ENCODE peak calls at places on chromosomes 4 and X, in four cellular contexts. One of them, this sample, is unnamed.

GRCh38 chr4:184851200-184851541 is 25.4 kb upstream of the ACSL1 start:
- DNase-seq in mammary epithelial cell: peak; percentile 9
- DNase-seq in SJSA1: no peak
- DNase-seq in cardiac muscle cell: no peak
- DNase-seq in this sample: peak; percentile 27

GRCh38 chr4:41394362-41394960 is 137.7 kb downstream of the UCHL1 start:
- DNase-seq in SJSA1: no peak
- DNase-seq in mammary epithelial cell: no peak
- DNase-seq in cardiac muscle cell: no peak
- DNase-seq in this sample: no peak

GRCh38 chr4:156252300-156253016 is 298.8 kb upstream of the CTSO start:
- DNase-seq in SJSA1: no peak
- DNase-seq in cardiac muscle cell: no peak
- DNase-seq in mammary epithelial cell: no peak
- DNase-seq in this sample: no peak

GRCh38 chr4:138090145-138090917 is 151.8 kb downstream of the SLC7A11 start:
- DNase-seq in cardiac muscle cell: peak; percentile 77
- DNase-seq in mammary epithelial cell: peak; percentile 75
- DNase-seq in SJSA1: peak; percentile 81
- DNase-seq in this sample: peak; percentile 71

GRCh38 chr4:89404530-89404929 is 96.9 kb upstream of the GPRIN3 start:
- DNase-seq in cardiac muscle cell: no peak
- DNase-seq in mammary epithelial cell: no peak
- DNase-seq in SJSA1: no peak
- DNase-seq in this sample: no peak

GRCh38 chrX:9927638-9928037 is 39.5 kb upstream of the CLDN34 start:
- DNase-seq in cardiac muscle cell: no peak
- DNase-seq in SJSA1: no peak
- DNase-seq in mammary epithelial cell: no peak
- DNase-seq in this sample: no peak

GRCh38 chr4:99029852-99030251 is 34.3 kb downstream of the METAP1 start:
- DNase-seq in cardiac muscle cell: no peak
- DNase-seq in SJSA1: no peak
- DNase-seq in mammary epithelial cell: no peak
- DNase-seq in this sample: no peak

GRCh38 chr4:149113804-149114430 is 671.7 kb upstream of the NR3C2 start:
- DNase-seq in cardiac muscle cell: no peak
- DNase-seq in mammary epithelial cell: peak; percentile 28
- DNase-seq in SJSA1: peak; percentile 77
- DNase-seq in this sample: no peak

GRCh38 chr4:100299441-100299840 is 109.2 kb upstream of the DDIT4L start:
- DNase-seq in mammary epithelial cell: peak; percentile 6
- DNase-seq in cardiac muscle cell: no peak
- DNase-seq in SJSA1: no peak
- DNase-seq in this sample: no peak

GRCh38 chr4:120692964-120693363 is 229.6 kb downstream of the PRDM5 start:
- DNase-seq in SJSA1: peak; percentile 33
- DNase-seq in mammary epithelial cell: peak; percentile 90
- DNase-seq in cardiac muscle cell: no peak
- DNase-seq in this sample: no peak

GRCh38 chrX:107747596-107748161 is 27.9 kb downstream of the TSC22D3 start:
- DNase-seq in cardiac muscle cell: peak; percentile 65
- DNase-seq in mammary epithelial cell: peak; percentile 73
- DNase-seq in SJSA1: peak; percentile 35
- DNase-seq in this sample: no peak

GRCh38 chr4:74632634-74633033 is 161.7 kb downstream of the BTC start:
- DNase-seq in SJSA1: peak; percentile 26
- DNase-seq in mammary epithelial cell: peak; percentile 99
- DNase-seq in cardiac muscle cell: no peak
- DNase-seq in this sample: peak; percentile 17

GRCh38 chrX:67781132-67781531 is 237.3 kb downstream of the AR start:
- DNase-seq in mammary epithelial cell: no peak
- DNase-seq in cardiac muscle cell: no peak
- DNase-seq in SJSA1: no peak
- DNase-seq in this sample: no peak

GRCh38 chr4:107666134-107666533 is 53.9 kb downstream of the PAPSS1 start:
- DNase-seq in SJSA1: peak; percentile 58
- DNase-seq in mammary epithelial cell: no peak
- DNase-seq in cardiac muscle cell: no peak
- DNase-seq in this sample: no peak

GRCh38 chrX:4240541-4241194 is 527.2 kb upstream of the PRKX start:
- DNase-seq in SJSA1: no peak
- DNase-seq in cardiac muscle cell: no peak
- DNase-seq in mammary epithelial cell: no peak
- DNase-seq in this sample: no peak

GRCh38 chr4:121711263-121712000 is 14.7 kb upstream of the ANXA5 start:
- DNase-seq in cardiac muscle cell: peak; percentile 72
- DNase-seq in SJSA1: peak; percentile 97
- DNase-seq in mammary epithelial cell: peak; percentile 87
- DNase-seq in this sample: peak; percentile 86

GRCh38 chr4:24394041-24394440 is 190.3 kb downstream of the DHX15 start:
- DNase-seq in SJSA1: no peak
- DNase-seq in mammary epithelial cell: no peak
- DNase-seq in cardiac muscle cell: no peak
- DNase-seq in this sample: no peak

GRCh38 chr4:146639414-146639814 is 721 bp downstream of the POU4F2 start:
- DNase-seq in SJSA1: no peak
- DNase-seq in cardiac muscle cell: no peak
- DNase-seq in mammary epithelial cell: no peak
- DNase-seq in this sample: no peak

GRCh38 chr4:119209077-119209476 is 3.4 kb upstream of the USP53 start:
- DNase-seq in mammary epithelial cell: peak; percentile 98
- DNase-seq in cardiac muscle cell: no peak
- DNase-seq in SJSA1: peak; percentile 86
- DNase-seq in this sample: no peak

GRCh38 chrX:264634-265455 is 16.3 kb upstream of the PLCXD1 start:
- DNase-seq in SJSA1: no peak
- DNase-seq in cardiac muscle cell: no peak
- DNase-seq in mammary epithelial cell: no peak
- DNase-seq in this sample: no peak

GRCh38 chr4:108116423-108117168 is 52.1 kb downstream of the LEF1 start:
- DNase-seq in mammary epithelial cell: no peak
- DNase-seq in cardiac muscle cell: no peak
- DNase-seq in SJSA1: no peak
- DNase-seq in this sample: no peak

GRCh38 chrX:4265036-4265435 is 551.6 kb upstream of the PRKX start:
- DNase-seq in mammary epithelial cell: no peak
- DNase-seq in SJSA1: no peak
- DNase-seq in cardiac muscle cell: no peak
- DNase-seq in this sample: no peak

GRCh38 chr4:136025540-136025939 is 1506.8 kb downstream of the PCDH18 start:
- DNase-seq in mammary epithelial cell: no peak
- DNase-seq in cardiac muscle cell: no peak
- DNase-seq in SJSA1: no peak
- DNase-seq in this sample: no peak

GRCh38 chr4:73620115-73620792 is at the start of gene RASSF6:
- DNase-seq in SJSA1: no peak
- DNase-seq in mammary epithelial cell: peak; percentile 91
- DNase-seq in cardiac muscle cell: peak; percentile 54
- DNase-seq in this sample: no peak

GRCh38 chrX:46203115-46203514 is 342.1 kb downstream of the ZNF674 start:
- DNase-seq in SJSA1: no peak
- DNase-seq in mammary epithelial cell: no peak
- DNase-seq in cardiac muscle cell: no peak
- DNase-seq in this sample: peak; percentile 13

GRCh38 chr4:101199507-101200285 is 147.6 kb downstream of the PPP3CA start:
- DNase-seq in SJSA1: no peak
- DNase-seq in mammary epithelial cell: peak; percentile 20
- DNase-seq in cardiac muscle cell: peak; percentile 27
- DNase-seq in this sample: no peak

GRCh38 chr4:54473077-54473545 is 184.6 kb upstream of the KIT start:
- DNase-seq in SJSA1: no peak
- DNase-seq in mammary epithelial cell: peak; percentile 32
- DNase-seq in cardiac muscle cell: no peak
- DNase-seq in this sample: no peak

GRCh38 chr4:146442801-146443200 is 78.9 kb downstream of the SLC10A7 start:
- DNase-seq in cardiac muscle cell: no peak
- DNase-seq in SJSA1: peak; percentile 65
- DNase-seq in mammary epithelial cell: peak; percentile 26
- DNase-seq in this sample: no peak

GRCh38 chr4:185227713-185228278 is 18.4 kb downstream of the SNX25 start:
- DNase-seq in cardiac muscle cell: no peak
- DNase-seq in SJSA1: no peak
- DNase-seq in mammary epithelial cell: no peak
- DNase-seq in this sample: no peak

GRCh38 chr4:53175640-53176039 is 190.2 kb downstream of the SCFD2 start:
- DNase-seq in mammary epithelial cell: no peak
- DNase-seq in cardiac muscle cell: no peak
- DNase-seq in SJSA1: no peak
- DNase-seq in this sample: no peak

GRCh38 chrX:38052096-38052495 is 45.7 kb downstream of the SYTL5 start:
- DNase-seq in cardiac muscle cell: no peak
- DNase-seq in SJSA1: peak; percentile 68
- DNase-seq in mammary epithelial cell: peak; percentile 86
- DNase-seq in this sample: no peak

GRCh38 chrX:12978205-12979010 is 3.5 kb downstream of the TMSB4X start:
- DNase-seq in SJSA1: peak; percentile 68
- DNase-seq in mammary epithelial cell: peak; percentile 71
- DNase-seq in cardiac muscle cell: no peak
- DNase-seq in this sample: peak; percentile 37

DNA sequence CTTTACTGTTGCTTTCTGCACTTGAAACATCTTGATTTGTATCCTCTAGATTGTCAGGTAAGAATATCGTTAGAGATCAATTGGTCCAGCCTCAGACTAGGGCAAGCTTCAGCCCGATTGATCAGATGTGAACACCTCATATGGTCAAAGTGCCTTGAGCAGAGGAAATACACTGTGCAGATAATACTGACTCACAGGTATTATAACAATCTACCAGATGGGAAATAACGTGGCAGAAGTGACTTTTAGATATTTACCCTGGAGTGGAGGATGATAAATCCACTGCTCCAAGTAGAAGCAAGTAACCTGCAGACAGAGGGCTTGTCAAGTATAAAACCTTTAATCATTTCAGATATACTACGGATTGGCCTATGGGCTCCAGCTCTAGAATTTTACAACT is 17.9 kb downstream of the VEGFC start:
- DNase-seq in SJSA1: no peak
- DNase-seq in cardiac muscle cell: no peak
- DNase-seq in mammary epithelial cell: peak; percentile 52
- DNase-seq in this sample: no peak
- H3K4me1 ChIP-seq in SJSA1: peaks cover 41% of the 10 kb centered on the region
- H3K4me1 ChIP-seq in cardiac muscle cell: peaks cover 7% of the 10 kb centered on the region
- H3K4me1 ChIP-seq in mammary epithelial cell: peaks cover 29% of the 10 kb centered on the region
- H3K4me1 ChIP-seq in this sample: no peaks in the 10 kb centered on the region

DNA sequence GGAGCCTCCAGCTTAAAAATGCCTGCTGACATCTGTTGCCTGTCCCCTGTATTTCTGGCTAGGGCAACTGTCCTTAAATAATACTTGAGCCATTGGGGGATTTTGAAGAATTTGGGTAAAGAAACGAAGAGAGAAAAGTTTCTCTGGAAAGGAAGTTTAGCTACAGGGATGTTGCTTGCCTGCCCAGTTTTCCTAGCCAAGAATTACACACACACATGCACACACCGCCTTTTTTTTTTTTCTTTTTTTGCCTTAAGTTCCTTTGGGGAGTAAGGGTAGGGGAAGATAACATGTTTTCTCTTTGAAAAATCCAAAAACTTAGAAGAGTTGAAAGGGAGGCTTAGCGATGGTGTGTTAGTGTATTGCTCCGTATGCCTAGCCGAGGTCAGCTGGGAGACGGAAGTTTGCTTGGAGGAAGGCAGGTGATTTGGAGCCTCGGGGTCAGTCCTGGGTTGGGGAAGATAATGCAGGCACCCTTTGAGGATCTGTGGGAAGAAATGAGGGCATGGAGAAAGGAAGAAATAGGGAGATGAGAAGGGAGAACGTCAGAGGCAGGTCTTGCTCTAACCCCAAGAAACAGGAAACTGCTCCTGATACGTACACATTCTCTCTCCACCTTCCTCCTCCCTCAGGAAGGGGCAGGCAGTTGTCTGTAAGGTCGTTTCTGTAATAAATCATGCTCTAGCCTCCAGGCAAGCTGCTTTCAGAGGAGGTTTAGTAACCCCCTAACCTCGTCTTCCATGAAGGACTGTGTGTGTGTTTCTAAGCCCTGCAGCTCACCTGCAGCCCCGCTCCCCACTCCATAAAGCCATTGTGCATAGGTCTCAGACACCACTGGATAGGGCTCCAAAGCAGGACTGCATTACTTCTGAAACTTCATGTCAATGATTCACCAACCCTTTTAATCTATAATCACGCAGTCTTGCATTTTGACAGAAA is 10.5 kb downstream of the KLF3 start:
- DNase-seq in SJSA1: no peak
- DNase-seq in cardiac muscle cell: peak; percentile 36
- DNase-seq in mammary epithelial cell: peak; percentile 46
- DNase-seq in this sample: no peak
- H3K4me1 ChIP-seq in SJSA1: peaks cover 63% of the 10 kb centered on the region
- H3K4me1 ChIP-seq in cardiac muscle cell: peaks cover 45% of the 10 kb centered on the region
- H3K4me1 ChIP-seq in mammary epithelial cell: peaks cover 56% of the 10 kb centered on the region
- H3K4me1 ChIP-seq in this sample: peaks cover 59% of the 10 kb centered on the region

GRCh38 chr4:69848028-69848427 is 11.9 kb downstream of the SULT1E1 start:
- DNase-seq in mammary epithelial cell: no peak
- DNase-seq in SJSA1: no peak
- DNase-seq in cardiac muscle cell: no peak
- DNase-seq in this sample: no peak
- H3K4me1 ChIP-seq in mammary epithelial cell: no peaks in the 10 kb centered on the region
- H3K4me1 ChIP-seq in SJSA1: no peaks in the 10 kb centered on the region
- H3K4me1 ChIP-seq in cardiac muscle cell: no peaks in the 10 kb centered on the region
- H3K4me1 ChIP-seq in this sample: no peaks in the 10 kb centered on the region

GRCh38 chrX:118545510-118545909 is 49.9 kb downstream of the DOCK11 start:
- DNase-seq in mammary epithelial cell: no peak
- DNase-seq in SJSA1: no peak
- DNase-seq in cardiac muscle cell: no peak
- DNase-seq in this sample: no peak

GRCh38 chrX:118551426-118551825 is 55.8 kb downstream of the DOCK11 start:
- DNase-seq in mammary epithelial cell: no peak
- DNase-seq in SJSA1: no peak
- DNase-seq in cardiac muscle cell: no peak
- DNase-seq in this sample: no peak

GRCh38 chrX:118552501-118552900 is 56.9 kb downstream of the DOCK11 start:
- DNase-seq in mammary epithelial cell: peak; percentile 63
- DNase-seq in SJSA1: no peak
- DNase-seq in cardiac muscle cell: no peak
- DNase-seq in this sample: peak; percentile 13

GRCh38 chrX:118550792-118551191 is 55.2 kb downstream of the DOCK11 start:
- DNase-seq in SJSA1: no peak
- DNase-seq in cardiac muscle cell: no peak
- DNase-seq in mammary epithelial cell: peak; percentile 71
- DNase-seq in this sample: no peak

GRCh38 chrX:118548831-118549230 is 53.2 kb downstream of the DOCK11 start:
- DNase-seq in SJSA1: no peak
- DNase-seq in cardiac muscle cell: no peak
- DNase-seq in mammary epithelial cell: no peak
- DNase-seq in this sample: no peak
- H3K4me1 ChIP-seq in SJSA1: no peaks in the 10 kb centered on the region
- H3K4me1 ChIP-seq in cardiac muscle cell: no peaks in the 10 kb centered on the region
- H3K4me1 ChIP-seq in mammary epithelial cell: peaks cover 20% of the 10 kb centered on the region
- H3K4me1 ChIP-seq in this sample: no peaks in the 10 kb centered on the region

This sample was measured in testis.